ENCODE peak calls at places on chromosomes 2 and 18, in seven cellular contexts. B is HCT116, N is HepG2, Y is K562, A is HL-60, P is GM23338, K is SK-N-SH. S is an unnamed sample. For H3K27me3, the result is how much of the 10 kb centered on the place peaks cover.

GRCh38 chr2:83365476-83365875 is 1093.6 kb downstream of the SUCLG1 start:
- DNase-seq in N (no peak), K (no peak), A (no peak), P (no peak), B (no peak), Y (no peak), S (no peak)

GRCh38 chr2:98898423-98898841 is 37.6 kb downstream of the CRACDL start:
- DNase-seq in K (no peak), P (no peak), Y (no peak), N (no peak), A (no peak), B (no peak), S (no peak)

GRCh38 chr18:1062592-1062991 is 157.9 kb downstream of the ADCYAP1 start:
- DNase-seq in P (peak), B (no peak), K (no peak), Y (no peak), N (peak), A (no peak), S (no peak)

GRCh38 chr2:112959109-112959591 is 18.7 kb upstream of the IL36G start:
- DNase-seq in P (peak), Y (peak), K (peak), N (peak), A (peak), B (no peak), S (no peak)

GRCh38 chr2:239393401-239393940 is 7.3 kb downstream of the HDAC4 start:
- DNase-seq in B (no peak), N (no peak), A (no peak), Y (no peak), P (no peak), K (peak), S (no peak)

GRCh38 chr2:48450936-48451602 is 78.9 kb upstream of the STON1 start:
- DNase-seq in A (no peak), K (peak), P (no peak), B (no peak), N (no peak), Y (no peak), S (no peak)

GRCh38 chr2:219684721-219685689 is 57.6 kb downstream of the SLC4A3 start:
- DNase-seq in P (peak), N (peak), B (peak), A (no peak), K (no peak), Y (peak), S (peak)

GRCh38 chr18:50080932-50081560 is 113.9 kb downstream of the MYO5B start:
- DNase-seq in A (no peak), Y (no peak), K (no peak), N (peak), P (no peak), B (peak), S (no peak)

GRCh38 chr2:101704816-101705565 is 7.5 kb downstream of the MAP4K4 start:
- DNase-seq in N (no peak), Y (no peak), B (no peak), A (no peak), K (no peak), P (no peak), S (no peak)

GRCh38 chr2:230906471-230907230 is 18.4 kb downstream of the GPR55 start:
- DNase-seq in B (no peak), A (no peak), K (no peak), N (no peak), P (no peak), Y (no peak), S (no peak)

GRCh38 chr2:160225722-160226121 is 25.6 kb upstream of the ITGB6 start:
- DNase-seq in B (no peak), K (peak), Y (no peak), A (no peak), P (no peak), N (no peak), S (no peak)

GRCh38 chr2:174023591-174024523 is 58.7 kb upstream of the SP3 start:
- DNase-seq in Y (no peak), B (peak), P (peak), K (peak), A (peak), N (peak), S (no peak)

GRCh38 chr2:174024524-174025270 is 59.5 kb upstream of the SP3 start:
- DNase-seq in N (no peak), Y (no peak), K (no peak), A (peak), B (no peak), P (peak), S (no peak)

GRCh38 chr2:174027956-174028355 is 62.8 kb upstream of the SP3 start:
- DNase-seq in P (no peak), Y (no peak), K (no peak), A (peak), N (no peak), B (no peak), S (no peak)

GRCh38 chr2:174026122-174026845 is 61.1 kb upstream of the SP3 start:
- DNase-seq in Y (no peak), N (no peak), A (no peak), K (no peak), P (peak), B (no peak), S (no peak)

DNA sequence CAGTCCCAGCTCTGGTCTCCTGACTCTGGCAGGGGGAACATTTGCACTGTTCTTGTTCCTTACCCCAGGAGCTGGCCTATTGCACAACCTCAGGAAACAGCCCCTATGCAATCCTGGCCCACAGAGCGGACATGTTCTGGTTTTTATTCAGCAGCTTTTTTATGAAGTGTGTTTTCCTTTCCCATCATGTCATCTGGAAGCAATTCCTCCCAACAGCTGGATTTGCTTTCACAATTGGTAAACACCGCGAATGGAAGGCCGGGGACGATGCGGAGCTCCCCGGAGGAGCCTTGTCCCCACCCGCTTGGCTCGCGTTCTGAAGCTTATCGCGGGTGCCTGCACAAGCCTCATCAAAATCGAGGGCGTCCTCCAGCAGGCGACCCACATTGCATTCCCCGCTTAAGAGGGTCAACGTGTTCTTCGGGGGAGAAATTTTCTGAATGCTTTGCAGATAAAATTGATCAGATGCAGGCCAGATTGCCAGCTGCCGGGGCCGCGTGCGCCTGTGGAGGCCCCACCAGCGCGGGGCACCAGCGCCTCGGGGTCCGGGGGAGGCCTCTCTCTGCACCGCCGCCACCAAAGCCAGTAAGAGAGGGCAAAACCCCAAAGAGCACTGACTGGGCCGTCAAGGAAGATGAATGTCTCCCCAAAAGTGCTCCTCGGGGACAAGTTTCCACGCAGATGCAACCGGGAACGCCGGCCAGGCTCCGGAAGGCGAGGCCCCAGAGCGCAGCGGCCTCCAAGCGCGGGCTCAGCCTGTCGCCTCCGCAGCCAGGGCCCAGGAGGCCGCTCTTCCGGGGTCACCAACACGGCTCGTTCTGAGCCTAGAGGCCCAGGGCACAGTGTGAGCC is 60.3 kb upstream of the SP3 start:
- DNase-seq in Y (no peak), P (peak), B (no peak), K (peak), N (peak), A (peak), S (no peak)
- TF ChIP-seq REST in Y (no peak), P (no peak), B (no peak), K (no peak), N (no peak), A (no peak), S (no peak)

DNA sequence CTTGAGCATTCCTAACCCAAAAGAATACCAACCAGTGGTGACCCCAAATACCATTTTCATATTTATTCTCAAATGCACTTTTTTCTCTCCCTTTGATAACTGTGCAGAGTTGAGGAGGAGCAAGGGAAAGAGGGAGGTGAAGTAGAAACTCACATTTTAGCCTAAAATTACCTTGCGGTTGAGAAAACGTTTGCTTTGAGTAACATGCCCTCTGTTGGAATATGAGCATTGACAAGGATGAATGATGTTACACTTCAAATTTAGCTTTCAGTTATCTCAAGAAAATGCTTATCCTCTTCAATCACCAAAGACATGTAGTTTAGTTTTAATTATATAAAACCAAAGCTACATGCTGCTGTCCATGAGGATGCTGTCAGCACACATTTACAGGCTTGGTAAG is 2.4 kb downstream of the GRP start:
- DNase-seq in B (no peak), N (no peak), P (no peak), K (no peak), A (no peak), Y (no peak), S (no peak)
- H3K27me3 ChIP-seq in B (half or more), N (under half), P (half or more), K (under half), A (half or more), Y (under half), S (under half)

GRCh38 chr18:6821346-6821745 is 91.8 kb downstream of the ARHGAP28 start:
- DNase-seq in B (no peak), A (no peak), K (no peak), N (no peak), P (no peak), Y (no peak), S (no peak)
- TF ChIP-seq REST in B (no peak), A (no peak), K (no peak), N (no peak), P (no peak), Y (no peak), S (no peak)

DNA sequence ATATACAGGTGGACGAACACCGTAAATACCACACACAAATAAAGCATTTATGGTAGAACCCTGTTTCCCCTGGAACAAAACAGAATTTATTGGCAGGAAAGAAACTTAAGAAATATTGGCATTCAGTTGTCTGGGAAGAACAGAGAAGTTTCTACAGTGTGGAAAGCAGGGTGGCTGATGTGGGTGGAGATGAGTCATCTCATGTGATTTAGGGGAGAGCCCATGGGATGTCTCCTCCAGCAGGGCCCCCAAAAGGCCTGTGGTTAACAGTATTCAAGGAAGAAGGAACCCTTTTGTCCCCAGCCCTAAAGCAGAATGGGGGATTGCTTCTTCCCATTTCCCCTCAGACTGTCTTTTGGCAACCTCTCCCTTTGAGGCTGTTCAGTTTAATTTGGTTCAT is 24.2 kb downstream of the SIX3 start:
- DNase-seq in K (no peak), B (no peak), N (no peak), A (no peak), P (no peak), Y (no peak), S (no peak)
- H3K27me3 ChIP-seq in K (under half), B (under half), N (under half), A (under half), P (under half), Y (under half), S (under half)